ENCODE peak calls at places on chromosomes 7 and 10, in six cellular contexts. W is NCI-H226; G is astrocyte of the cerebellum; E is EH; D is hippocampal formation; F is activated CD8-positive, alpha-beta memory T cell treated with anti-CD3 and anti-CD28 coated beads for 48 hours. N is an unnamed sample.

GRCh38 chr10:58457761-58458616 is 54.7 kb upstream of the BICC1 start:
- DNase-seq in D (no peak), E (peak; percentile 93), G (peak; percentile 99), F (no peak), W (peak; percentile 71), N (peak; percentile 90)

GRCh38 chr7:32222251-32222900 is 152.2 kb upstream of the PDE1C start:
- DNase-seq in E (no peak), G (no peak), F (no peak), W (no peak), D (no peak), N (no peak)

GRCh38 chr10:23391817-23392216 is 47.1 kb upstream of the OTUD1 start:
- DNase-seq in F (no peak), E (no peak), D (no peak), W (no peak), G (no peak), N (no peak)

GRCh38 chr7:80362677-80363076 is 149.2 kb downstream of the GNAT3 start:
- DNase-seq in D (no peak), G (no peak), F (no peak), W (no peak), E (no peak), N (no peak)

GRCh38 chr10:77400041-77400440 is 237.6 kb downstream of the KCNMA1 start:
- DNase-seq in E (no peak), G (no peak), F (no peak), D (no peak), W (no peak), N (no peak)

GRCh38 chr7:13104128-13104527 is 416.7 kb downstream of the ARL4A start:
- DNase-seq in G (no peak), D (no peak), E (no peak), W (no peak), F (no peak), N (no peak)

GRCh38 chr7:33814958-33815735 is 90.2 kb upstream of the BMPER start:
- DNase-seq in W (no peak), E (no peak), F (no peak), D (no peak), G (no peak), N (no peak)

GRCh38 chr10:126060232-126060935 is 164.0 kb downstream of the FANK1 start:
- DNase-seq in D (no peak), G (peak; percentile 51), E (peak; percentile 93), W (no peak), F (no peak), N (no peak)

GRCh38 chr10:18290651-18291313 is 150.6 kb downstream of the CACNB2 start:
- DNase-seq in D (no peak), G (no peak), E (no peak), W (no peak), F (no peak), N (no peak)

GRCh38 chr7:132177708-132178392 is 398.4 kb downstream of the PLXNA4 start:
- DNase-seq in E (no peak), F (no peak), G (no peak), D (no peak), W (no peak), N (no peak)

GRCh38 chr10:45371555-45371954 is 2.5 kb upstream of the ALOX5 start:
- DNase-seq in E (no peak), G (no peak), D (no peak), W (no peak), F (no peak), N (no peak)

GRCh38 chr7:12596225-12596790 is 25.8 kb downstream of the SCIN start:
- DNase-seq in G (no peak), E (no peak), W (no peak), D (no peak), F (no peak), N (no peak)

GRCh38 chr10:70664702-70665195 is 7.6 kb upstream of the ADAMTS14 start:
- DNase-seq in F (no peak), G (peak; percentile 95), W (peak; percentile 94), E (peak; percentile 99), D (peak; percentile 87), N (peak; percentile 62)

GRCh38 chr7:149862156-149862555 is 11.6 kb upstream of the ATP6V0E2 start:
- DNase-seq in D (no peak), G (no peak), F (no peak), E (no peak), W (no peak), N (no peak)

GRCh38 chr10:27319752-27320561 is 79.4 kb upstream of the ACBD5 start:
- DNase-seq in G (peak; percentile 23), F (no peak), E (peak; percentile 40), D (no peak), W (no peak), N (peak; percentile 74)

GRCh38 chr7:43612599-43613589 is 30.0 kb downstream of the STK17A start:
- DNase-seq in D (no peak), F (no peak), G (peak; percentile 40), E (peak; percentile 83), W (no peak), N (no peak)

GRCh38 chr7:131196808-131197207 is 130.9 kb upstream of the MKLN1 start:
- DNase-seq in D (no peak), E (peak; percentile 57), W (no peak), G (no peak), F (no peak), N (no peak)

GRCh38 chr7:143240323-143241168 is 18.7 kb downstream of the TAS2R40 start:
- DNase-seq in D (peak; percentile 46), E (peak; percentile 90), F (peak; percentile 24), W (peak; percentile 61), G (peak; percentile 79), N (peak; percentile 77)

GRCh38 chr10:23834096-23834495 is 374.8 kb upstream of the KIAA1217 start:
- DNase-seq in F (no peak), E (no peak), G (no peak), D (no peak), W (no peak), N (no peak)